ENCODE peak calls at places on chromosomes 16 and 17, in four cellular contexts. P is body of pancreas; H is ascending aorta; O is naive thymus-derived CD4-positive, alpha-beta T cell. D is an unnamed sample.

GRCh38 chr17:273994-274832 is 78.4 kb downstream of the RPH3AL start:
- DNase-seq in P (no peak), H (peak; percentile 42), O (no peak), D (no peak)

GRCh38 chr16:13902677-13903076 is 17.3 kb upstream of the ERCC4 start:
- DNase-seq in P (no peak), H (no peak), O (no peak), D (no peak)

GRCh38 chr17:68107373-68107772 is 71.8 kb downstream of the KPNA2 start:
- DNase-seq in P (no peak), H (no peak), O (no peak), D (no peak)

GRCh38 chr16:21602785-21603184 is 3.4 kb downstream of the METTL9 start:
- DNase-seq in P (no peak), H (no peak), O (no peak), D (no peak)

GRCh38 chr17:48997103-48997826 is at the start of gene IGF2BP1:
- DNase-seq in P (no peak), H (no peak), O (no peak), D (no peak)

GRCh38 chr17:4733073-4733531 is 1.9 kb downstream of the MED11 start:
- DNase-seq in P (peak; percentile 68), H (no peak), O (no peak), D (no peak)

GRCh38 chr17:15456486-15456885 is 10.9 kb downstream of the CDRT4 start:
- DNase-seq in P (no peak), H (no peak), O (no peak), D (no peak)

GRCh38 chr17:75549246-75550138 is 24.0 kb downstream of the LLGL2 start:
- DNase-seq in P (peak; percentile 95), H (no peak), O (no peak), D (peak; percentile 94)

GRCh38 chr16:53960050-53960812 is 256.3 kb downstream of the FTO start:
- DNase-seq in P (no peak), H (no peak), O (no peak), D (no peak)

GRCh38 chr16:67166883-67167168 is 2.3 kb downstream of the HSF4 start:
- DNase-seq in P (no peak), H (no peak), O (no peak), D (no peak)

GRCh38 chr17:26731005-26731921 is 562.7 kb upstream of the WSB1 start:
- DNase-seq in P (no peak), H (no peak), O (no peak), D (no peak)

GRCh38 chr17:14790518-14790917 is 474.6 kb downstream of the PMP22 start:
- DNase-seq in P (no peak), H (no peak), O (no peak), D (no peak)

GRCh38 chr17:2402517-2402916 is 1.7 kb upstream of the MNT start:
- DNase-seq in P (no peak), H (no peak), O (no peak), D (peak; percentile 22)

GRCh38 chr17:64277831-64278562 is 14.9 kb upstream of the TEX2 start:
- DNase-seq in P (no peak), H (no peak), O (no peak), D (no peak)

GRCh38 chr16:57319646-57320045 is 35.2 kb upstream of the PLLP start:
- DNase-seq in P (no peak), H (no peak), O (no peak), D (no peak)

GRCh38 chr16:86222965-86223551 is 287.3 kb upstream of the FOXF1 start:
- DNase-seq in P (no peak), H (no peak), O (no peak), D (no peak)

GRCh38 chr17:65595071-65595655 is 33.7 kb upstream of the AXIN2 start:
- DNase-seq in P (no peak), H (no peak), O (no peak), D (no peak)

GRCh38 chr16:57971848-57972247 is 920 bp upstream of the CNGB1 start:
- DNase-seq in P (no peak), H (no peak), O (no peak), D (no peak)

GRCh38 chr16:2208308-2208707 is 2.4 kb downstream of the BRICD5 start:
- DNase-seq in P (no peak), H (no peak), O (no peak), D (no peak)

GRCh38 chr16:85735225-85735722 is 15.6 kb downstream of the C16orf74 start:
- DNase-seq in P (no peak), H (no peak), O (no peak), D (no peak)

GRCh38 chr17:32689348-32689747 is 187.6 kb downstream of the MYO1D start:
- DNase-seq in P (no peak), H (no peak), O (no peak), D (no peak)

GRCh38 chr16:73032548-73033270 is 15.2 kb downstream of the ZFHX3 start:
- DNase-seq in P (no peak), H (no peak), O (no peak), D (no peak)

GRCh38 chr16:80319181-80319580 is 221.6 kb upstream of the DYNLRB2 start:
- DNase-seq in P (no peak), H (no peak), O (no peak), D (no peak)

GRCh38 chr17:280901-281300 is 71.7 kb downstream of the RPH3AL start:
- DNase-seq in P (no peak), H (peak; percentile 37), O (no peak), D (no peak)

GRCh38 chr16:85565796-85566501 is 47.2 kb upstream of the GSE1 start:
- DNase-seq in P (no peak), H (no peak), O (no peak), D (no peak)

GRCh38 chr16:680967-681745 is 946 bp downstream of the STUB1 start:
- DNase-seq in P (peak; percentile 59), H (no peak), O (no peak), D (peak; percentile 41)

GRCh38 chr16:7992616-7993015 is 597.7 kb downstream of the TMEM114 start:
- DNase-seq in P (no peak), H (no peak), O (no peak), D (no peak)

GRCh38 chr16:16197331-16197730 is 26.0 kb downstream of the ABCC6 start:
- DNase-seq in P (no peak), H (no peak), O (no peak), D (no peak)
- H3K27ac ChIP-seq in P (no peak overlapping the region), H (no peak overlapping the region), O (no peak overlapping the region), D (no peak overlapping the region)

DNA sequence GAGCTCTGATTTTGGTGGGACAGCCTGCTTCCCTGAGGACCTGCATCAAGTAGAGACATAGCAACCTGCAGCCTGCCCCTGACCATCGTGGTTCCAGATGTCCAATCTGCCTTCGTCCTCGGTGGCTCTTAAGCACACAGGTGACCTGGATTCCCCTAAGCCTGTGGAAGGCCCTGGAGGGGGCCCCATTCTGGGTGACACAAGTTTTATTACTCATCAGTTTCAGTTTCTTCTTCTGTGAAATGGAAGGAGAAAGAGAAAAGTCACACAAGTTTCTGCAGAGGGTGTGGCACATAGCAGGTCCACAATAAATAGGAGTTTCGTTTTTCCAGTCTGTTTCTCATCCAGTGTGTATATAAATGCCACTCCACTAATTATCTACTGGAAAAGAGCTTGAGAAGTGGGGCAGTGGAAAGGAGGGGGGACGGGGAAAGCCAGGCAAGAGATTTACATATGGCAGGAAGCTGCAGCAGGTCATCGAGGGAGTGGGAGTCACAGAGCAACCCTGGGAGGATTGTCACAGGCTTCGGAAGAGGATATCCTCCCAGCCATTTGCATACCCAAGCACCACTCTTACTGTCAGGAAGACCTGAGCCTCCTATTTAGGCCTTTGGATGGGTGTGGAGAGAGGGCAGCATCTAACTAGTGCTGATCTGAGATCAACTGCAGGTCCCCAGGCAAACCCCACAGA is 10.0 kb upstream of the NOS2 start:
- DNase-seq in P (no peak), H (no peak), O (no peak), D (no peak)
- H3K4me1 ChIP-seq in P (peaks cover 27% of the 10 kb centered on the region), H (no peaks in the 10 kb centered on the region), O (peaks cover 24% of the 10 kb centered on the region), D (no peaks in the 10 kb centered on the region)

GRCh38 chr17:77161953-77162352 is 21.2 kb downstream of the SEC14L1 start:
- DNase-seq in P (no peak), H (no peak), O (no peak), D (no peak)
- H3K27ac ChIP-seq in P (no peak overlapping the region), H (no peak overlapping the region), O (no peak overlapping the region), D (no peak overlapping the region)

GRCh38 chr17:29589524-29590260 is at the start of gene GIT1:
- DNase-seq in P (peak; percentile 88), H (peak; percentile 92), O (peak; percentile 84), D (peak; percentile 89)
- H3K4me1 ChIP-seq in P (peaks cover 61% of the 10 kb centered on the region), H (peaks cover 36% of the 10 kb centered on the region), O (peaks cover 58% of the 10 kb centered on the region), D (peaks cover 50% of the 10 kb centered on the region)

GRCh38 chr17:47686276-47686635 is 7.7 kb upstream of the TBKBP1 start:
- DNase-seq in P (no peak), H (no peak), O (no peak), D (no peak)

GRCh38 chr17:47687328-47687690 is 6.7 kb upstream of the TBKBP1 start:
- DNase-seq in P (no peak), H (no peak), O (no peak), D (no peak)

GRCh38 chr17:47687748-47688147 is 6.2 kb upstream of the TBKBP1 start:
- DNase-seq in P (no peak), H (no peak), O (no peak), D (no peak)

GRCh38 chr17:47685556-47686275 is 8.2 kb upstream of the TBKBP1 start:
- DNase-seq in P (no peak), H (no peak), O (no peak), D (no peak)

GRCh38 chr17:47686661-47687327 is 7.2 kb upstream of the TBKBP1 start:
- DNase-seq in P (no peak), H (no peak), O (no peak), D (no peak)
- H3K27ac ChIP-seq in P (no peak overlapping the region), H (no peak overlapping the region), O (no peak overlapping the region), D (no peak overlapping the region)

GRCh38 chr17:78130439-78131101 is at the start of gene TMC8:
- DNase-seq in P (peak; percentile 53), H (no peak), O (no peak), D (no peak)
- H3K4me1 ChIP-seq in P (peaks cover 44% of the 10 kb centered on the region), H (peaks cover 5% of the 10 kb centered on the region), O (peaks cover 55% of the 10 kb centered on the region), D (peaks cover 55% of the 10 kb centered on the region)

GRCh38 chr17:77464988-77465357 is 324.2 kb downstream of the SEC14L1 start:
- DNase-seq in P (no peak), H (no peak), O (no peak), D (no peak)
- H3K27ac ChIP-seq in P (peak overlapping the region; percentile 56), H (no peak overlapping the region), O (peak overlapping the region; percentile 64), D (no peak overlapping the region)